ENCODE peak calls at places on chromosomes 6 and 20, in seven cellular contexts. One of them, this sample, is unnamed.

GRCh38 chr20:19813839-19814238 is 55.8 kb downstream of the RIN2 start:
- DNase-seq in psoas muscle: no peak
- DNase-seq in lower lobe of right lung: no peak
- DNase-seq in dorsolateral prefrontal cortex: no peak
- DNase-seq in heart left ventricle: no peak
- DNase-seq in left ventricle myocardium inferior: no peak
- DNase-seq in right lobe of liver: no peak
- DNase-seq in this sample: no peak

GRCh38 chr6:137043710-137044365 is 927 bp downstream of the IL20RA start:
- DNase-seq in psoas muscle: peak; percentile 47
- DNase-seq in heart left ventricle: no peak
- DNase-seq in right lobe of liver: no peak
- DNase-seq in dorsolateral prefrontal cortex: no peak
- DNase-seq in lower lobe of right lung: no peak
- DNase-seq in left ventricle myocardium inferior: peak; percentile 21
- DNase-seq in this sample: no peak

GRCh38 chr6:128710305-128710704 is 172.6 kb upstream of the LAMA2 start:
- DNase-seq in heart left ventricle: no peak
- DNase-seq in psoas muscle: no peak
- DNase-seq in left ventricle myocardium inferior: no peak
- DNase-seq in lower lobe of right lung: no peak
- DNase-seq in right lobe of liver: no peak
- DNase-seq in dorsolateral prefrontal cortex: no peak
- DNase-seq in this sample: no peak

GRCh38 chr20:45104786-45105185 is 3.9 kb upstream of the KCNS1 start:
- DNase-seq in lower lobe of right lung: no peak
- DNase-seq in left ventricle myocardium inferior: no peak
- DNase-seq in psoas muscle: no peak
- DNase-seq in dorsolateral prefrontal cortex: no peak
- DNase-seq in right lobe of liver: no peak
- DNase-seq in heart left ventricle: no peak
- DNase-seq in this sample: no peak

GRCh38 chr6:52557389-52558265 is 19.2 kb downstream of the TRAM2 start:
- DNase-seq in left ventricle myocardium inferior: no peak
- DNase-seq in right lobe of liver: no peak
- DNase-seq in dorsolateral prefrontal cortex: no peak
- DNase-seq in heart left ventricle: no peak
- DNase-seq in lower lobe of right lung: no peak
- DNase-seq in psoas muscle: no peak
- DNase-seq in this sample: no peak

GRCh38 chr6:136640132-136640915 is 90.1 kb upstream of the MAP7 start:
- DNase-seq in right lobe of liver: no peak
- DNase-seq in heart left ventricle: peak; percentile 35
- DNase-seq in dorsolateral prefrontal cortex: no peak
- DNase-seq in lower lobe of right lung: no peak
- DNase-seq in psoas muscle: no peak
- DNase-seq in left ventricle myocardium inferior: no peak
- DNase-seq in this sample: peak; percentile 64

GRCh38 chr20:33668087-33668790 is 1.5 kb downstream of the ACTL10 start:
- DNase-seq in right lobe of liver: peak; percentile 85
- DNase-seq in psoas muscle: no peak
- DNase-seq in lower lobe of right lung: peak; percentile 86
- DNase-seq in left ventricle myocardium inferior: peak; percentile 76
- DNase-seq in dorsolateral prefrontal cortex: no peak
- DNase-seq in heart left ventricle: peak; percentile 81
- DNase-seq in this sample: no peak

GRCh38 chr6:7166410-7167293 is 58.9 kb downstream of the RREB1 start:
- DNase-seq in psoas muscle: no peak
- DNase-seq in heart left ventricle: no peak
- DNase-seq in right lobe of liver: peak; percentile 82
- DNase-seq in lower lobe of right lung: peak; percentile 65
- DNase-seq in left ventricle myocardium inferior: no peak
- DNase-seq in dorsolateral prefrontal cortex: no peak
- DNase-seq in this sample: peak; percentile 58

GRCh38 chr20:38806855-38807655 is 1.6 kb downstream of the PPP1R16B start:
- DNase-seq in right lobe of liver: no peak
- DNase-seq in heart left ventricle: no peak
- DNase-seq in lower lobe of right lung: no peak
- DNase-seq in psoas muscle: no peak
- DNase-seq in dorsolateral prefrontal cortex: peak; percentile 42
- DNase-seq in left ventricle myocardium inferior: no peak
- DNase-seq in this sample: no peak

GRCh38 chr6:157312733-157313132 is 10.6 kb downstream of the TMEM242 start:
- DNase-seq in right lobe of liver: no peak
- DNase-seq in left ventricle myocardium inferior: no peak
- DNase-seq in psoas muscle: no peak
- DNase-seq in lower lobe of right lung: no peak
- DNase-seq in heart left ventricle: no peak
- DNase-seq in dorsolateral prefrontal cortex: no peak
- DNase-seq in this sample: no peak

GRCh38 chr6:50990750-50991446 is 172.2 kb downstream of the TFAP2B start:
- DNase-seq in lower lobe of right lung: no peak
- DNase-seq in left ventricle myocardium inferior: no peak
- DNase-seq in right lobe of liver: no peak
- DNase-seq in psoas muscle: no peak
- DNase-seq in heart left ventricle: no peak
- DNase-seq in dorsolateral prefrontal cortex: no peak
- DNase-seq in this sample: no peak

GRCh38 chr20:50186987-50187402 is 3.6 kb upstream of the CEBPB start:
- DNase-seq in psoas muscle: no peak
- DNase-seq in left ventricle myocardium inferior: no peak
- DNase-seq in heart left ventricle: no peak
- DNase-seq in lower lobe of right lung: no peak
- DNase-seq in dorsolateral prefrontal cortex: no peak
- DNase-seq in right lobe of liver: peak; percentile 70
- DNase-seq in this sample: no peak

GRCh38 chr6:42727084-42727601 is 4.7 kb upstream of the PRPH2 start:
- DNase-seq in heart left ventricle: peak; percentile 35
- DNase-seq in right lobe of liver: no peak
- DNase-seq in dorsolateral prefrontal cortex: peak; percentile 52
- DNase-seq in left ventricle myocardium inferior: peak; percentile 28
- DNase-seq in lower lobe of right lung: peak; percentile 57
- DNase-seq in psoas muscle: peak; percentile 67
- DNase-seq in this sample: no peak

GRCh38 chr6:32622545-32623401 is 14.4 kb upstream of the HLA-DQA1 start:
- DNase-seq in right lobe of liver: no peak
- DNase-seq in left ventricle myocardium inferior: no peak
- DNase-seq in lower lobe of right lung: peak; percentile 37
- DNase-seq in psoas muscle: peak; percentile 57
- DNase-seq in heart left ventricle: peak; percentile 28
- DNase-seq in dorsolateral prefrontal cortex: no peak
- DNase-seq in this sample: no peak

GRCh38 chr6:109051301-109051700 is 43.3 kb downstream of the SESN1 start:
- DNase-seq in psoas muscle: no peak
- DNase-seq in dorsolateral prefrontal cortex: no peak
- DNase-seq in heart left ventricle: no peak
- DNase-seq in left ventricle myocardium inferior: no peak
- DNase-seq in right lobe of liver: no peak
- DNase-seq in lower lobe of right lung: no peak
- DNase-seq in this sample: no peak

GRCh38 chr6:117290173-117290834 is 24.9 kb downstream of the VGLL2 start:
- DNase-seq in lower lobe of right lung: no peak
- DNase-seq in heart left ventricle: no peak
- DNase-seq in right lobe of liver: no peak
- DNase-seq in left ventricle myocardium inferior: no peak
- DNase-seq in psoas muscle: no peak
- DNase-seq in dorsolateral prefrontal cortex: no peak
- DNase-seq in this sample: no peak

GRCh38 chr6:93036835-93037234 is 382.5 kb downstream of the EPHA7 start:
- DNase-seq in lower lobe of right lung: no peak
- DNase-seq in heart left ventricle: no peak
- DNase-seq in right lobe of liver: no peak
- DNase-seq in psoas muscle: no peak
- DNase-seq in left ventricle myocardium inferior: no peak
- DNase-seq in dorsolateral prefrontal cortex: no peak
- DNase-seq in this sample: no peak

GRCh38 chr6:7479801-7480266 is 61.6 kb upstream of the DSP start:
- DNase-seq in dorsolateral prefrontal cortex: no peak
- DNase-seq in left ventricle myocardium inferior: no peak
- DNase-seq in right lobe of liver: no peak
- DNase-seq in psoas muscle: no peak
- DNase-seq in heart left ventricle: no peak
- DNase-seq in lower lobe of right lung: no peak
- DNase-seq in this sample: no peak

GRCh38 chr20:52785678-52786077 is 186.5 kb upstream of the TSHZ2 start:
- DNase-seq in right lobe of liver: no peak
- DNase-seq in dorsolateral prefrontal cortex: no peak
- DNase-seq in heart left ventricle: no peak
- DNase-seq in psoas muscle: no peak
- DNase-seq in lower lobe of right lung: no peak
- DNase-seq in left ventricle myocardium inferior: peak; percentile 25
- DNase-seq in this sample: no peak

GRCh38 chr20:63522091-63522868 is 1.7 kb downstream of the PPDPF start:
- DNase-seq in right lobe of liver: peak; percentile 42
- DNase-seq in psoas muscle: peak; percentile 53
- DNase-seq in heart left ventricle: no peak
- DNase-seq in dorsolateral prefrontal cortex: no peak
- DNase-seq in lower lobe of right lung: no peak
- DNase-seq in left ventricle myocardium inferior: no peak
- DNase-seq in this sample: no peak
- H3K4me3 ChIP-seq in right lobe of liver: no peak overlapping the region
- H3K4me3 ChIP-seq in psoas muscle: no peak overlapping the region
- H3K4me3 ChIP-seq in heart left ventricle: no peak overlapping the region
- H3K4me3 ChIP-seq in dorsolateral prefrontal cortex: peak overlapping the region; percentile 63
- H3K4me3 ChIP-seq in lower lobe of right lung: peak overlapping the region; percentile 93
- H3K4me3 ChIP-seq in left ventricle myocardium inferior: peak overlapping the region; percentile 91
- H3K4me3 ChIP-seq in this sample: no peak overlapping the region

GRCh38 chr20:42155586-42155985 is 537.4 kb upstream of the CHD6 start:
- DNase-seq in right lobe of liver: no peak
- DNase-seq in dorsolateral prefrontal cortex: peak; percentile 70
- DNase-seq in lower lobe of right lung: no peak
- DNase-seq in psoas muscle: no peak
- DNase-seq in left ventricle myocardium inferior: no peak
- DNase-seq in heart left ventricle: no peak
- DNase-seq in this sample: no peak

GRCh38 chr20:42159794-42160193 is 541.6 kb upstream of the CHD6 start:
- DNase-seq in left ventricle myocardium inferior: no peak
- DNase-seq in dorsolateral prefrontal cortex: no peak
- DNase-seq in right lobe of liver: no peak
- DNase-seq in heart left ventricle: no peak
- DNase-seq in lower lobe of right lung: no peak
- DNase-seq in psoas muscle: no peak
- DNase-seq in this sample: no peak

GRCh38 chr20:42161228-42161829 is 543.2 kb upstream of the CHD6 start:
- DNase-seq in psoas muscle: no peak
- DNase-seq in left ventricle myocardium inferior: no peak
- DNase-seq in lower lobe of right lung: no peak
- DNase-seq in heart left ventricle: no peak
- DNase-seq in dorsolateral prefrontal cortex: no peak
- DNase-seq in right lobe of liver: no peak
- DNase-seq in this sample: no peak
- TF ChIP-seq CTCF in psoas muscle: no peak
- TF ChIP-seq CTCF in left ventricle myocardium inferior: no peak
- TF ChIP-seq CTCF in lower lobe of right lung: no peak
- TF ChIP-seq CTCF in heart left ventricle: no peak
- TF ChIP-seq CTCF in dorsolateral prefrontal cortex: no peak
- TF ChIP-seq CTCF in right lobe of liver: no peak
- TF ChIP-seq CTCF in this sample: no peak

DNA sequence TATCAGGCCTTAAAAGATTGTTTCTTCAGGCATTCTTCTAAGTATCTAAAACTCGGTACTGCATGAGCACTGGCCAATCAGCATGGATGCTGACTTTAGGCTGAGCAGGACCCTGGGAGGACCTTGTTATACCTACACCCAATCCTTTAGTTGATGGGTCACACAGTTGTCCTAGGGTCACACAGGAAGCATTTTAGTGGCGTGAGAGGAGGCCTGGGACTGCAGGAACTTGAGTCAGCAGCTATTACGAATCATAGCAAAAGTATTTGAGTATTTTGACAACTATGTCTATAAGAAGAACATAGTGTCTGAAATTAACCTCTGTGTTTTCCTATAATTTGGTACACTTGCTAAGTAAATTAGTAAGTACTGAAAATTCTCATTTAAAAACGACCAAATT is 741.4 kb downstream of the HACE1 start:
- DNase-seq in lower lobe of right lung: no peak
- DNase-seq in heart left ventricle: no peak
- DNase-seq in right lobe of liver: no peak
- DNase-seq in left ventricle myocardium inferior: no peak
- DNase-seq in psoas muscle: no peak
- DNase-seq in dorsolateral prefrontal cortex: no peak
- DNase-seq in this sample: no peak
- H3K4me3 ChIP-seq in lower lobe of right lung: no peak overlapping the region
- H3K4me3 ChIP-seq in heart left ventricle: no peak overlapping the region
- H3K4me3 ChIP-seq in right lobe of liver: no peak overlapping the region
- H3K4me3 ChIP-seq in left ventricle myocardium inferior: no peak overlapping the region
- H3K4me3 ChIP-seq in psoas muscle: no peak overlapping the region
- H3K4me3 ChIP-seq in dorsolateral prefrontal cortex: no peak overlapping the region
- H3K4me3 ChIP-seq in this sample: no peak overlapping the region

DNA sequence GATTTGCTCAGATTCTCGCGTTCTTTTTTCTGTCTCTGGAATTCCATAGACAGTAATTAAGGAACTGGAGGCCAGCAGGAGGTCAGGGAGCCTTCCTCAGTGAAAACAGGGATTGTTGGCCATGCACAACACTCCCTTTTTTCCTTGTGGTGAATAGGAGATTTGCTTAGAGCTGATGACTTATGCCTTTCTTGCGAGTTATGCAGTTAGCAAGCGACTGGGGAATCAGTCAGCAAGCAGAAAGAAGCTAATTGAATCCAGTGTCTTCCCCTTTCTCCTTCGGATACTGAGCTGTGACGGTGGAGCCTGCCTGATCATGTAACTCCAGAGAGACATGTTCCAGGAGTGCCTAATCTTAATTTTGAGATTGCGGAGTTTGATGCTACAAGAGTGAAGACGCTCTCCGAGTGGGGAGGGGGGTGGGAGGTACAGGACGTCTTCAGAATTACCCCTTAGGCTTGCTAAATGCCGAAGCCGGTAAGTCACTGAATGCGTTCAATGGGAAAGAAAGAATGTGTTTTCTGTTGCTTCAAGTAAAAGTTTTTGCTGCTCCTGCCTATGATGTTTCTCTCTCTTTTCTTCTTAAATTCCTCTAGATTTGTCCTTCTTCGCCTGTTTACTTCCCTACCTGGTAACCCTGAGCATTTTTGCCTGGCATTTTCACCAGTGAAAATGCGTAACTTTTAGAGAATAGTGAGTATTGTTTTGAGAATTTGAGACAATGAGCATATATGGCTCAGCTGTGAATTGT is 165.9 kb downstream of the SASH1 start:
- DNase-seq in heart left ventricle: no peak
- DNase-seq in psoas muscle: no peak
- DNase-seq in left ventricle myocardium inferior: no peak
- DNase-seq in right lobe of liver: no peak
- DNase-seq in dorsolateral prefrontal cortex: no peak
- DNase-seq in lower lobe of right lung: no peak
- DNase-seq in this sample: no peak
- TF ChIP-seq CTCF in heart left ventricle: no peak
- TF ChIP-seq CTCF in psoas muscle: no peak
- TF ChIP-seq CTCF in left ventricle myocardium inferior: peak; percentile 14
- TF ChIP-seq CTCF in right lobe of liver: no peak
- TF ChIP-seq CTCF in dorsolateral prefrontal cortex: no peak
- TF ChIP-seq CTCF in lower lobe of right lung: no peak
- TF ChIP-seq CTCF in this sample: no peak

DNA sequence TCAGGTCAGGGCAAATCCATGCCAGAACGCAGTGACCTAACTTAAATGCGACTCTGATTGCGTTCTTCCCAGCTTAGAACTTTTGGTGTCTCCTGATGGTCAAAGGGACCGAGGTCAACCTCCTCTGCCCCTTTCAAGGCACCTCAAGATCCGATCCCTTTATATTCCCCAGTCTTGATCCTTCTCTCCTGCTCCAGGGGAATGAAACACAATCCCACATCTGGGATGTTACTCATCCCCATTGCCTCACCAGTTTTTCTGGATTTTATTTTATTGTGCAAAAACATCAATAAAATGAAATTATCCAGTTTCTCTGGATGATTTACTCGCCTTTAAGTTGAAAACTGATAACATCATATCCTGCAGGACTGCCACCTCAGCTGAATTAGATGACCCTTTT is 43.9 kb downstream of the IRAK1BP1 start:
- DNase-seq in lower lobe of right lung: no peak
- DNase-seq in left ventricle myocardium inferior: no peak
- DNase-seq in right lobe of liver: no peak
- DNase-seq in psoas muscle: no peak
- DNase-seq in dorsolateral prefrontal cortex: no peak
- DNase-seq in heart left ventricle: no peak
- DNase-seq in this sample: no peak
- H3K4me3 ChIP-seq in lower lobe of right lung: no peak overlapping the region
- H3K4me3 ChIP-seq in left ventricle myocardium inferior: peak overlapping the region; percentile 66
- H3K4me3 ChIP-seq in right lobe of liver: no peak overlapping the region
- H3K4me3 ChIP-seq in psoas muscle: peak overlapping the region; percentile 53
- H3K4me3 ChIP-seq in dorsolateral prefrontal cortex: no peak overlapping the region
- H3K4me3 ChIP-seq in heart left ventricle: no peak overlapping the region
- H3K4me3 ChIP-seq in this sample: no peak overlapping the region